ENCODE peak calls at places on chromosomes 1 and 21, in six cellular contexts. One of them, this sample, is unnamed.

GRCh38 chr21:33586927-33587326 is 1.6 kb downstream of the DONSON start:
- DNase-seq in neuronal stem cell: no peak
- DNase-seq in H1: no peak
- DNase-seq in IMR-90: no peak
- DNase-seq in mesenchymal stem cell: no peak
- DNase-seq in H9: no peak
- DNase-seq in this sample: no peak

GRCh38 chr1:3135073-3135745 is 66.2 kb downstream of the PRDM16 start:
- DNase-seq in neuronal stem cell: no peak
- DNase-seq in H1: no peak
- DNase-seq in IMR-90: no peak
- DNase-seq in mesenchymal stem cell: no peak
- DNase-seq in H9: no peak
- DNase-seq in this sample: peak; percentile 7

GRCh38 chr1:3672231-3672970 is 20.1 kb downstream of the TP73 start:
- DNase-seq in neuronal stem cell: no peak
- DNase-seq in H1: no peak
- DNase-seq in IMR-90: no peak
- DNase-seq in mesenchymal stem cell: no peak
- DNase-seq in H9: no peak
- DNase-seq in this sample: no peak

GRCh38 chr1:8020032-8020431 is 6.1 kb downstream of the ERRFI1 start:
- DNase-seq in neuronal stem cell: no peak
- DNase-seq in H1: no peak
- DNase-seq in IMR-90: peak; percentile 59
- DNase-seq in mesenchymal stem cell: peak; percentile 52
- DNase-seq in H9: no peak
- DNase-seq in this sample: peak; percentile 71

GRCh38 chr21:34029724-34030528 is 43.5 kb upstream of the MRPS6 start:
- DNase-seq in neuronal stem cell: peak; percentile 58
- DNase-seq in H1: peak; percentile 39
- DNase-seq in IMR-90: peak; percentile 82
- DNase-seq in mesenchymal stem cell: peak; percentile 78
- DNase-seq in H9: peak; percentile 88
- DNase-seq in this sample: peak; percentile 96

GRCh38 chr1:191206808-191207207 is 729.1 kb upstream of the BRINP3 start:
- DNase-seq in neuronal stem cell: no peak
- DNase-seq in H1: no peak
- DNase-seq in IMR-90: peak; percentile 5
- DNase-seq in mesenchymal stem cell: no peak
- DNase-seq in H9: no peak
- DNase-seq in this sample: no peak

GRCh38 chr1:2292725-2293450 is 64.8 kb downstream of the SKI start:
- DNase-seq in neuronal stem cell: no peak
- DNase-seq in H1: no peak
- DNase-seq in IMR-90: no peak
- DNase-seq in mesenchymal stem cell: no peak
- DNase-seq in H9: no peak
- DNase-seq in this sample: no peak

GRCh38 chr1:117096871-117097842 is 24.4 kb downstream of the TRIM45 start:
- DNase-seq in neuronal stem cell: no peak
- DNase-seq in H1: no peak
- DNase-seq in IMR-90: peak; percentile 64
- DNase-seq in mesenchymal stem cell: peak; percentile 31
- DNase-seq in H9: no peak
- DNase-seq in this sample: peak; percentile 26

GRCh38 chr1:13702425-13703127 is 2.6 kb downstream of the PRDM2 start:
- DNase-seq in neuronal stem cell: no peak
- DNase-seq in H1: no peak
- DNase-seq in IMR-90: no peak
- DNase-seq in mesenchymal stem cell: no peak
- DNase-seq in H9: no peak
- DNase-seq in this sample: no peak

GRCh38 chr1:84758968-84759491 is 68.8 kb upstream of the SSX2IP start:
- DNase-seq in neuronal stem cell: no peak
- DNase-seq in H1: no peak
- DNase-seq in IMR-90: peak; percentile 53
- DNase-seq in mesenchymal stem cell: peak; percentile 19
- DNase-seq in H9: no peak
- DNase-seq in this sample: no peak

DNA sequence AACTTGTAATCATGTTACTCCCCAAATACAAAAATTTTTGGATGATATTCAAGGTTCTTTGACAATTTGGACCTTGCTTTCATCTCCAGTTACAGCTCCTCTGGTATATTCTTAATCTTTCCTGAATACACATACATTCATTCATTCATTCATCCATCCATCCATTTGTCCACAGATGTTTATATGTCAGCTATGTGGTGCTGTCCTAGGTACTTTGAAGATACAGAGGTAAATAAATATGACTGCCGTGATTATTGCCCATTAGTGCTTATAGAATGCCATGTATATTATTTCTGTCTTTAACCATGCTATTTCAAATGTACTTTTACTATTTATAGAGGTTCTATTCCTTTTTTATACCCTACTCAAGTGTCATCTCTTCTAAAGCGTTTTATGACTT is 72.1 kb downstream of the SYT14 start:
- DNase-seq in neuronal stem cell: no peak
- DNase-seq in H1: no peak
- DNase-seq in IMR-90: no peak
- DNase-seq in mesenchymal stem cell: no peak
- DNase-seq in H9: no peak
- DNase-seq in this sample: no peak
- H2BK5ac ChIP-seq in neuronal stem cell: no peak overlapping the region
- H2BK5ac ChIP-seq in H1: no peak overlapping the region
- H2BK5ac ChIP-seq in IMR-90: no peak overlapping the region
- H2BK5ac ChIP-seq in mesenchymal stem cell: no peak overlapping the region
- H2BK5ac ChIP-seq in H9: no peak overlapping the region
- H2BK5ac ChIP-seq in this sample: no peak overlapping the region

DNA sequence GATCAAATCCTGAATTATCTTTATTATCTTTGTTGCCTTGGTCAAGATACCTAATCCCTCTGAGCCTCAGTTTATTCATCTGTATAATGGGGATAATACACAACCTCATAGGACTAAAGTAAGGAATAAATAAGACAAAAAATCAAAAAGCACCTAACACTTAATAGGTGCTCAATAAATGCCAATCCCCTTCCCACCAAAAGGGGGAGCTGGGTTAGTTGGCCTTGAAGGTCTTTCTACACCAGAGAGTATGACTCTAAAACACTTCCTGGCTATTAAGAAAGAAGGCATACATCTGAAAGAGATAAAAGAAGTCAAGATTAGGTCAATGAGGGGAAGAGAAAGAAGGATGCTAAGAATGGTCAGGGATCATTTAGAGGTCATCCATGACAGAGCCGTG is 11.1 kb downstream of the VSIG8 start:
- DNase-seq in neuronal stem cell: no peak
- DNase-seq in H1: no peak
- DNase-seq in IMR-90: no peak
- DNase-seq in mesenchymal stem cell: no peak
- DNase-seq in H9: no peak
- DNase-seq in this sample: no peak
- H3K27me3 ChIP-seq in neuronal stem cell: peaks cover 49% of the 10 kb centered on the region
- H3K27me3 ChIP-seq in H1: peaks cover 7% of the 10 kb centered on the region
- H3K27me3 ChIP-seq in IMR-90: no peaks in the 10 kb centered on the region
- H3K27me3 ChIP-seq in mesenchymal stem cell: no peaks in the 10 kb centered on the region
- H3K27me3 ChIP-seq in H9: peaks cover 6% of the 10 kb centered on the region
- H3K27me3 ChIP-seq in this sample: peaks cover 3% of the 10 kb centered on the region

GRCh38 chr1:53682369-53682685 is 56.6 kb downstream of the GLIS1 start:
- DNase-seq in neuronal stem cell: no peak
- DNase-seq in H1: no peak
- DNase-seq in IMR-90: no peak
- DNase-seq in mesenchymal stem cell: no peak
- DNase-seq in H9: no peak
- DNase-seq in this sample: no peak
- H3K23ac ChIP-seq in neuronal stem cell: no peak overlapping the region
- H3K23ac ChIP-seq in H1: no peak overlapping the region
- H3K23ac ChIP-seq in IMR-90: no peak overlapping the region
- H3K23ac ChIP-seq in mesenchymal stem cell: no peak overlapping the region
- H3K23ac ChIP-seq in H9: no peak overlapping the region
- H3K23ac ChIP-seq in this sample: no peak overlapping the region

GRCh38 chr1:147757015-147757990 is 3.1 kb downstream of the GJA5 start:
- DNase-seq in neuronal stem cell: no peak
- DNase-seq in H1: no peak
- DNase-seq in IMR-90: no peak
- DNase-seq in mesenchymal stem cell: no peak
- DNase-seq in H9: no peak
- DNase-seq in this sample: peak; percentile 71
- H2BK5ac ChIP-seq in neuronal stem cell: no peak overlapping the region
- H2BK5ac ChIP-seq in H1: no peak overlapping the region
- H2BK5ac ChIP-seq in IMR-90: no peak overlapping the region
- H2BK5ac ChIP-seq in mesenchymal stem cell: no peak overlapping the region
- H2BK5ac ChIP-seq in H9: no peak overlapping the region
- H2BK5ac ChIP-seq in this sample: no peak overlapping the region

GRCh38 chr1:999797-1000356 is at the start of gene HES4:
- DNase-seq in neuronal stem cell: peak; percentile 91
- DNase-seq in H1: no peak
- DNase-seq in IMR-90: peak; percentile 90
- DNase-seq in mesenchymal stem cell: peak; percentile 94
- DNase-seq in H9: peak; percentile 91
- DNase-seq in this sample: peak; percentile 92

GRCh38 chr1:1001631-1002300 is 1.9 kb upstream of the HES4 start:
- DNase-seq in neuronal stem cell: peak; percentile 76
- DNase-seq in H1: no peak
- DNase-seq in IMR-90: peak; percentile 51
- DNase-seq in mesenchymal stem cell: peak; percentile 79
- DNase-seq in H9: peak; percentile 79
- DNase-seq in this sample: peak; percentile 75

GRCh38 chr1:998905-999796 is 746 bp downstream of the HES4 start:
- DNase-seq in neuronal stem cell: no peak
- DNase-seq in H1: no peak
- DNase-seq in IMR-90: peak; percentile 41
- DNase-seq in mesenchymal stem cell: peak; percentile 49
- DNase-seq in H9: peak; percentile 56
- DNase-seq in this sample: peak; percentile 38

GRCh38 chr1:1001057-1001630 is 1.2 kb upstream of the HES4 start:
- DNase-seq in neuronal stem cell: no peak
- DNase-seq in H1: no peak
- DNase-seq in IMR-90: no peak
- DNase-seq in mesenchymal stem cell: no peak
- DNase-seq in H9: peak; percentile 51
- DNase-seq in this sample: no peak

GRCh38 chr1:1000357-1001056 is 610 bp upstream of the HES4 start:
- DNase-seq in neuronal stem cell: peak; percentile 85
- DNase-seq in H1: no peak
- DNase-seq in IMR-90: peak; percentile 89
- DNase-seq in mesenchymal stem cell: peak; percentile 90
- DNase-seq in H9: peak; percentile 78
- DNase-seq in this sample: peak; percentile 81
- H3K27me3 ChIP-seq in neuronal stem cell: no peaks in the 10 kb centered on the region
- H3K27me3 ChIP-seq in H1: peaks cover 47% of the 10 kb centered on the region
- H3K27me3 ChIP-seq in IMR-90: no peaks in the 10 kb centered on the region
- H3K27me3 ChIP-seq in mesenchymal stem cell: peaks cover 16% of the 10 kb centered on the region
- H3K27me3 ChIP-seq in H9: peaks cover 37% of the 10 kb centered on the region
- H3K27me3 ChIP-seq in this sample: peaks cover 29% of the 10 kb centered on the region

GRCh38 chr1:221118176-221118937 is 239.1 kb downstream of the HLX start:
- DNase-seq in neuronal stem cell: no peak
- DNase-seq in H1: no peak
- DNase-seq in IMR-90: no peak
- DNase-seq in mesenchymal stem cell: no peak
- DNase-seq in H9: no peak
- DNase-seq in this sample: no peak
- H3K23ac ChIP-seq in neuronal stem cell: no peak overlapping the region
- H3K23ac ChIP-seq in H1: no peak overlapping the region
- H3K23ac ChIP-seq in IMR-90: no peak overlapping the region
- H3K23ac ChIP-seq in mesenchymal stem cell: no peak overlapping the region
- H3K23ac ChIP-seq in H9: no peak overlapping the region
- H3K23ac ChIP-seq in this sample: no peak overlapping the region

GRCh38 chr1:206839006-206839560 is 26.3 kb upstream of the IL20 start:
- DNase-seq in neuronal stem cell: no peak
- DNase-seq in H1: no peak
- DNase-seq in IMR-90: no peak
- DNase-seq in mesenchymal stem cell: no peak
- DNase-seq in H9: no peak
- DNase-seq in this sample: no peak
- H2BK5ac ChIP-seq in neuronal stem cell: no peak overlapping the region
- H2BK5ac ChIP-seq in H1: no peak overlapping the region
- H2BK5ac ChIP-seq in IMR-90: no peak overlapping the region
- H2BK5ac ChIP-seq in mesenchymal stem cell: no peak overlapping the region
- H2BK5ac ChIP-seq in H9: no peak overlapping the region
- H2BK5ac ChIP-seq in this sample: no peak overlapping the region

DNA sequence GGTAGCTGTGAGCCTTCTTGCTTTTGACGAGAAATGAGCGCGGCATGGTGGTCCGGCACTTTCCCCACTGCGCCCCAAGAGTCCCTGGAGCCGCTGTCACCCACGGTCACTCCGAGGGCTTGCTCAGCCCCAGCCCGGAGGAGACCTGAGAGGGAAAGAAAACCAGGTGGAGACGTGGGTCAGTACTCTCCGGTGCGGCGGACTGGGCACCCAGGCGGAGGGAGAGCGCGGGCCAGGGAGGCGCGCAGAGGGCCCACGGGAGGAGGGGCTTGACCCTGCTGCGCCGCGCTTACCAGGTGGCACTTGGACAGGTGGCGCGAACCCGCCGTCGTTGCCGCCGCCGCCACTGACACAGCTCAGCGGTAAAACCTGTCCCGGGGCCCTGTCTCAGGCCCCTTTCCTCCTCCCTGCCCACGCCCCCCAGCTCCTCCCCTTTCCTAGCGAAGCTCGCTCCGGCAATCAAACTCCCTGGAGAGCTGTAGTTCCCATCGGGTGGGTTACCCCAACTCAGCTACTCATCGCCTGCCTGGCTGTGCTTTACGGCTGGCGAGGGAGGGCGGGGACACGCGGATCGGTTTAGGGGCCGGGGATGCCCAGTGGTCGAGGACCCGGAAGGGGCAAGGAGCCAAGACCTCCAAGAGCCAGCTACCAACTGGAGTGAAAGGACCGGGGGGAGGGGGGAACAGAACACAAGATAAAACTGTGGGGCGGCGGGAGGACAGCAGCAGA is 3.1 kb downstream of the GFI1 start:
- DNase-seq in neuronal stem cell: peak; percentile 44
- DNase-seq in H1: no peak
- DNase-seq in IMR-90: no peak
- DNase-seq in mesenchymal stem cell: no peak
- DNase-seq in H9: peak; percentile 69
- DNase-seq in this sample: peak; percentile 40
- H3K27me3 ChIP-seq in neuronal stem cell: peaks cover 99% of the 10 kb centered on the region
- H3K27me3 ChIP-seq in H1: peaks cover 86% of the 10 kb centered on the region
- H3K27me3 ChIP-seq in IMR-90: peaks cover 96% of the 10 kb centered on the region
- H3K27me3 ChIP-seq in mesenchymal stem cell: peaks cover 85% of the 10 kb centered on the region
- H3K27me3 ChIP-seq in H9: peaks cover 92% of the 10 kb centered on the region
- H3K27me3 ChIP-seq in this sample: peaks cover 85% of the 10 kb centered on the region